ENCODE peak calls at places on chromosomes 7 and 10, in five cellular contexts. F is fibroblast of the aortic adventitia, K is astrocyte of the cerebellum, M is lower lobe of right lung, L is spleen. J is an unnamed sample.

GRCh38 chr10:18583575-18584270 is 67.7 kb downstream of the NSUN6 start:
- DNase-seq in F (peak), K (no peak), M (no peak), L (no peak), J (no peak)

GRCh38 chr7:73512018-73512780 is 9.9 kb downstream of the BAZ1B start:
- DNase-seq in F (no peak), K (peak), M (no peak), L (no peak), J (no peak)

GRCh38 chr7:47950714-47951113 is 2.4 kb upstream of the PKD1L1 start:
- DNase-seq in F (no peak), K (no peak), M (no peak), L (no peak), J (peak)

GRCh38 chr10:79074732-79075131 is 6.0 kb downstream of the ZMIZ1 start:
- DNase-seq in F (no peak), K (no peak), M (peak), L (no peak), J (no peak)

GRCh38 chr10:132575320-132576201 is 38.0 kb downstream of the INPP5A start:
- DNase-seq in F (peak), K (peak), M (no peak), L (no peak), J (no peak)

GRCh38 chr7:74587435-74588126 is 69.9 kb upstream of the GTF2I start:
- DNase-seq in F (peak), K (peak), M (peak), L (peak), J (peak)

GRCh38 chr7:120654241-120654640 is 203.7 kb downstream of the TSPAN12 start:
- DNase-seq in F (no peak), K (no peak), M (no peak), L (no peak), J (no peak)

GRCh38 chr10:46283217-46283944 is 3.4 kb upstream of the ANTXRL start:
- DNase-seq in F (peak), K (no peak), M (no peak), L (no peak), J (no peak)

GRCh38 chr7:37540917-37541316 is 92.3 kb upstream of the ELMO1 start:
- DNase-seq in F (no peak), K (no peak), M (no peak), L (no peak), J (peak)

GRCh38 chr10:87865201-87866025 is 2.0 kb downstream of the PTEN start:
- DNase-seq in F (no peak), K (no peak), M (no peak), L (no peak), J (no peak)

GRCh38 chr7:125136341-125136740 is 206.7 kb upstream of the POT1 start:
- DNase-seq in F (no peak), K (no peak), M (no peak), L (no peak), J (no peak)

GRCh38 chr7:47500103-47500563 is 81.8 kb downstream of the TNS3 start:
- DNase-seq in F (no peak), K (no peak), M (no peak), L (no peak), J (no peak)

GRCh38 chr10:133297504-133297903 is 11.2 kb downstream of the TUBGCP2 start:
- DNase-seq in F (no peak), K (no peak), M (no peak), L (no peak), J (no peak)

DNA sequence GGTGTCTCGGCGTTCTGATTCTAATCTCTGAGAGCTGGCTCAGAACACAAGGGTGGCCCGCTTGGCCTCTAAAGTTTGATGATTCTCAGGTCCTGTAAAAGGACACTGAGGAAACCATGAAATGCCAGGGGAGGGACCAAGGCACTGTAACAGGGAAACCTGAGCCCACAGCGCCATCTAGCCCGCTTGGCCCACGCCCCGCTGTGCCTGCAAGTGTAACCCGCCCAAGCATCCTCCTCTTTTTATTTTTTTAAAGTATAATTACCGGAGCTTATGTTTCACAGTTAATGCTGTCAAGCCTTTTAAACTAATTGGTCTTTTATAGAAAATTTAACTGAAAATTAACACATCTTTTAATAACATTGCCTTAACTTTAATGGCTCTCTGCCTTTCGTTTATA is 734.7 kb downstream of the KCNMA1 start:
- DNase-seq in F (peak), K (no peak), M (peak), L (no peak), J (peak)
- TF ChIP-seq CTCF in F (peak), K (peak), M (no peak), L (no peak), J (peak)

GRCh38 chr10:75108684-75109458 is 2.6 kb upstream of the SAMD8 start:
- DNase-seq in F (no peak), K (no peak), M (no peak), L (no peak), J (peak)
- TF ChIP-seq CTCF in F (peak), K (peak), M (peak), L (no peak), J (peak)

GRCh38 chr7:334618-335357 is 44.8 kb downstream of the FOXL3 start:
- DNase-seq in F (no peak), K (no peak), M (no peak), L (no peak), J (no peak)

GRCh38 chr7:333399-333776 is 43.4 kb downstream of the FOXL3 start:
- DNase-seq in F (peak), K (no peak), M (peak), L (no peak), J (peak)

GRCh38 chr7:336810-337566 is 47.0 kb downstream of the FOXL3 start:
- DNase-seq in F (no peak), K (no peak), M (no peak), L (peak), J (peak)

GRCh38 chr7:337567-337951 is 47.6 kb downstream of the FOXL3 start:
- DNase-seq in F (no peak), K (no peak), M (no peak), L (no peak), J (no peak)

DNA sequence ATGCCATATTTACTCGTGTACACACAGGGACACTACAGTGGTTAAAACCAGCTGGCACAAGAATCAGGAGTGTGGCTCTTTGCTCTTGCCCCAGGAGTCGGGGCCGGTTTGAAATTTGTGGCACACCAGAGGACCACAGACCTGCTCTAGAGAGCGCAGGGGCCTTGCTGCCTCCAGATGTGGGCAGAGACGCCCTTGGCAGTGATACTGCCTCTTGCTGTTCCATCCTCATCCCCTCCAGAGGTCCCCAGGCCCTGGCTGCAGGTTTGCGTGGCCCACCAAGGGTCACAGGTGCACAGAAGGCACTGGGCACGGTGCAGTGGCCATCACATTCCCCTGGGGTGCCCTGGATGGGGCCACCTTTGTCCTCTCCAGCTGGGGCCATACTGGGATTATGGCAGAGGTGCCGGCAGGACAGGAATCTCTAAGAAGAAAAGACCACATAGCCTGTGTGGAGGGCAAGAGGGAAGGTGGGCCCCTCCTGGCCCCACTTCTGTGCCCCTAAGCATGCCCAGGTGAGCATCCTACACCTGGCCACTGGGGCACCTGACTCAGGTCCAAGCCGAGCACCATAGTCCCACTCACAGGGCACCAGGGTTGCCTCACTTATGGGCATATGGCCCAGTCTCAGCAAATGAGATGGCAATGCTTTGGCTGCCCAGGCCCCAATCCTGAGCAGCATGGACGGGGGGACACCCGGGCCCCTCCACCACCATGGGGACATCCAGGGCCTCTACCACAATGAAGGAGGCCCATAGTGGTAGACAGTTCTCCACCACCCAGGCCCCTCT is 45.6 kb downstream of the FOXL3 start:
- DNase-seq in F (no peak), K (no peak), M (no peak), L (no peak), J (no peak)
- TF ChIP-seq CTCF in F (no peak), K (no peak), M (no peak), L (no peak), J (no peak)

GRCh38 chr7:83976302-83976701 is 218.3 kb downstream of the SEMA3A start:
- DNase-seq in F (peak), K (peak), M (no peak), L (no peak), J (no peak)
- TF ChIP-seq CTCF in F (peak), K (no peak), M (peak), L (peak), J (peak)

GRCh38 chr7:105587899-105588690 is 6.8 kb upstream of the EFCAB10 start:
- DNase-seq in F (no peak), K (no peak), M (no peak), L (no peak), J (no peak)
- TF ChIP-seq CTCF in F (no peak), K (no peak), M (no peak), L (no peak), J (no peak)

GRCh38 chr7:84913731-84914130 is 273.1 kb downstream of the SEMA3D start:
- DNase-seq in F (peak), K (no peak), M (no peak), L (no peak), J (no peak)
- TF ChIP-seq CTCF in F (no peak), K (no peak), M (no peak), L (no peak), J (no peak)

GRCh38 chr10:123140983-123141390 is 5.2 kb downstream of the HMX3 start:
- DNase-seq in F (no peak), K (no peak), M (no peak), L (no peak), J (no peak)

GRCh38 chr10:123139521-123140163 is 3.9 kb downstream of the HMX3 start:
- DNase-seq in F (no peak), K (no peak), M (no peak), L (no peak), J (no peak)

GRCh38 chr10:123140164-123140982 is 4.6 kb downstream of the HMX3 start:
- DNase-seq in F (no peak), K (no peak), M (no peak), L (no peak), J (no peak)

GRCh38 chr10:123136806-123137642 is 1.3 kb downstream of the HMX3 start:
- DNase-seq in F (no peak), K (no peak), M (no peak), L (no peak), J (no peak)

DNA sequence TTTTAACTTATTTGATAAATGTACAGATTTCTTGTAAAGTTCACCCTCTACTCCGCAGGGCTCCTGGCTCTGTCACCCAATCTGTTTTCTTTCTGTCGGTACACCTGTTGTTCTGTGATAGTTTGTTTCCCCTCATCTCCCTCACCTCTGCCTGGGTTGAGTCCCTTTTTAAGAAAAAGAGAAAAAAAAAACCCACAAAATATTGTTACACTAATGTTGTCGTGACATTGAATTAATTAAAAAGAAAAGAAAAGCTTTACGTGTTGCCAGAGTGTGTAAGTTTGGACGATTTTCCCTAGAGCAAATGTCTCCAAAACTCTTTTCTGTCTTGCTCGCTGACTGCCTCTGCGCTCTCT is 3.4 kb downstream of the HMX3 start:
- DNase-seq in F (no peak), K (no peak), M (no peak), L (no peak), J (no peak)
- TF ChIP-seq CTCF in F (no peak), K (no peak), M (no peak), L (no peak), J (no peak)

GRCh38 chr7:5625938-5626337 is 155.5 kb downstream of the RNF216 start:
- DNase-seq in F (peak), K (peak), M (no peak), L (no peak), J (no peak)
- TF ChIP-seq CTCF in F (peak), K (peak), M (no peak), L (no peak), J (no peak)

J was measured in heart right ventricle.